ENCODE peak calls at places on chromosome 20, in four cellular contexts. One of them, this sample, is unnamed.

GRCh38 chr20:63132131-63132714 is 83.7 kb downstream of the YTHDF1 start:
- DNase-seq in K562: no peak
- DNase-seq in endothelial cell of umbilical vein: no peak
- DNase-seq in esophagus squamous epithelium: no peak
- DNase-seq in this sample: no peak

GRCh38 chr20:24149881-24150307 is 161.3 kb upstream of the GGTLC1 start:
- DNase-seq in K562: peak
- DNase-seq in endothelial cell of umbilical vein: no peak
- DNase-seq in esophagus squamous epithelium: no peak
- DNase-seq in this sample: peak

GRCh38 chr20:64058536-64058935 is 4.5 kb upstream of the TCEA2 start:
- DNase-seq in K562: no peak
- DNase-seq in endothelial cell of umbilical vein: no peak
- DNase-seq in esophagus squamous epithelium: no peak
- DNase-seq in this sample: no peak

GRCh38 chr20:44437497-44437896 is 38.2 kb upstream of the TTPAL start:
- DNase-seq in K562: no peak
- DNase-seq in endothelial cell of umbilical vein: no peak
- DNase-seq in esophagus squamous epithelium: no peak
- DNase-seq in this sample: no peak

GRCh38 chr20:46364670-46365482 is 41.5 kb downstream of the ELMO2 start:
- DNase-seq in K562: no peak
- DNase-seq in endothelial cell of umbilical vein: no peak
- DNase-seq in esophagus squamous epithelium: no peak
- DNase-seq in this sample: peak

GRCh38 chr20:56831795-56832194 is 202.7 kb downstream of the TFAP2C start:
- DNase-seq in K562: no peak
- DNase-seq in endothelial cell of umbilical vein: no peak
- DNase-seq in esophagus squamous epithelium: no peak
- DNase-seq in this sample: no peak

GRCh38 chr20:36162272-36162966 is 7.9 kb downstream of the EPB41L1 start:
- DNase-seq in K562: peak
- DNase-seq in endothelial cell of umbilical vein: no peak
- DNase-seq in esophagus squamous epithelium: no peak
- DNase-seq in this sample: no peak

GRCh38 chr20:36132802-36133211 is 21.7 kb upstream of the EPB41L1 start:
- DNase-seq in K562: no peak
- DNase-seq in endothelial cell of umbilical vein: no peak
- DNase-seq in esophagus squamous epithelium: no peak
- DNase-seq in this sample: no peak

GRCh38 chr20:38550274-38550673 is 30.7 kb upstream of the ADIG start:
- DNase-seq in K562: peak
- DNase-seq in endothelial cell of umbilical vein: no peak
- DNase-seq in esophagus squamous epithelium: no peak
- DNase-seq in this sample: no peak

GRCh38 chr20:17635846-17636245 is 46.2 kb downstream of the RRBP1 start:
- DNase-seq in K562: no peak
- DNase-seq in endothelial cell of umbilical vein: no peak
- DNase-seq in esophagus squamous epithelium: no peak
- DNase-seq in this sample: no peak

GRCh38 chr20:61809006-61809770 is 256.5 kb downstream of the TAF4 start:
- DNase-seq in K562: no peak
- DNase-seq in endothelial cell of umbilical vein: no peak
- DNase-seq in esophagus squamous epithelium: no peak
- DNase-seq in this sample: no peak

GRCh38 chr20:21325296-21325695 is 22.2 kb downstream of the XRN2 start:
- DNase-seq in K562: peak
- DNase-seq in endothelial cell of umbilical vein: peak
- DNase-seq in esophagus squamous epithelium: no peak
- DNase-seq in this sample: no peak

GRCh38 chr20:60053125-60053812 is 95.0 kb downstream of the CDH26 start:
- DNase-seq in K562: no peak
- DNase-seq in endothelial cell of umbilical vein: no peak
- DNase-seq in esophagus squamous epithelium: no peak
- DNase-seq in this sample: no peak

GRCh38 chr20:1877604-1878195 is 17.5 kb upstream of the SIRPA start:
- DNase-seq in K562: no peak
- DNase-seq in endothelial cell of umbilical vein: no peak
- DNase-seq in esophagus squamous epithelium: no peak
- DNase-seq in this sample: no peak

GRCh38 chr20:1875169-1875554 is 20.0 kb upstream of the SIRPA start:
- DNase-seq in K562: no peak
- DNase-seq in endothelial cell of umbilical vein: no peak
- DNase-seq in esophagus squamous epithelium: no peak
- DNase-seq in this sample: no peak

GRCh38 chr20:1876975-1877603 is 18.1 kb upstream of the SIRPA start:
- DNase-seq in K562: peak
- DNase-seq in endothelial cell of umbilical vein: peak
- DNase-seq in esophagus squamous epithelium: no peak
- DNase-seq in this sample: no peak

GRCh38 chr20:1875762-1876161 is 19.4 kb upstream of the SIRPA start:
- DNase-seq in K562: no peak
- DNase-seq in endothelial cell of umbilical vein: no peak
- DNase-seq in esophagus squamous epithelium: no peak
- DNase-seq in this sample: no peak

DNA sequence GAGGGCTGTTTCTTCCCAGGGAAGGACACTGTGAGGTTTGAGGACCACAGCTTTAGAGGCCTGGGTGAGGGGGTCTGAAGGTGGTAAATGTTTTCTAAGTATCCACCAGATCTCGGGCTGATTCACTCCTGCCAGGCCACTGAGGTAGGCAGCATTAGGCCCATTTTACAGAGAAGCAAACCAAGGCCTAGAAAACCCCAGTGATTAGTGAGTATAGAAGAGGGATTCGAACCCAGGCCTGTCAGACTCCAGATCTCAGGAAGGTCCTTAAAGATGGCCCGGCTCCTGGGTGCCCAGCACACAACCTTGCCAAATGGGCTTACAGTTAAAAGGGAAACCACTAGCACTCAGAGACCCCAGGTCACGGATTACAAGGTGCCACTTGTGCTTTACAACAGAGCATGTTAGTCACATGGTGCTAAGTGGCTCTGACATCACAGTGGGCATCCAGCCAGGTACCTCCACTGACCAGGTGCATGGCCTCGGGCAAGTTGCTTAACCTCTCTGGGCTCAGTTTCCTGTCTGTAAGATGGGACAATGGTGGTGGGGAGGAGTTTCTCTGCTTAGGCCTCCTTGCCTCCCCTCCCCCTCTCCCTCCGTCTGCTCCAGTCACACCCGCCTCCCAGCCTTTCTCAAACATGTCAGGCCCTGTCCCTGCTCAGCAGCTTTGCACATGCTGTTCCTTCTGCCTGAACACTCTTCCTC is 18.8 kb upstream of the SIRPA start:
- DNase-seq in K562: no peak
- DNase-seq in endothelial cell of umbilical vein: no peak
- DNase-seq in esophagus squamous epithelium: no peak
- DNase-seq in this sample: no peak
- TF ChIP-seq POLR2A in K562: no peak
- TF ChIP-seq POLR2A in endothelial cell of umbilical vein: no peak
- TF ChIP-seq POLR2A in esophagus squamous epithelium: no peak
- TF ChIP-seq POLR2A in this sample: no peak

DNA sequence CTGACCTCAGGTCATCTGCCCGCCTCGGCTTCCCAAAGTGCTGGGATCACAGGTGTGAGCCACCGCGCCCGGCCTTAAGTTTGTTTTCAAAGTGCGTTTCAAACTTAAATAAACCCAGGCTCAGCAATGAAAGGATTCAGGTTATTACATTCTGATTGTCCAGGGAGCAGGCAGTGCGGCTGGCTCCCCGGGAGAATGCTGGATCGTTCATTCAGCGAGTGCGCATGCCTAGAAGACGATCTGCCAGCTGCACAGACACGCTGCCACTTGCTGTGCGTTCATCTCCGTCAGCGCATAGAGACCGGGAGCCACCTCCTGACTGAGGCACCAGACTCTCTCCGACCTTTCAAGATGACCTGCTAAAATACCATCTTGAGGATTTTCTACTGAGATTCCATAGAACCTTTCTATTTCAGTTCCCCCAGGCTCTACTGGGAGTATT is 163.9 kb upstream of the ZNF217 start:
- DNase-seq in K562: no peak
- DNase-seq in endothelial cell of umbilical vein: no peak
- DNase-seq in esophagus squamous epithelium: no peak
- DNase-seq in this sample: no peak
- TF ChIP-seq CTCF in K562: no peak
- TF ChIP-seq CTCF in endothelial cell of umbilical vein: no peak
- TF ChIP-seq CTCF in esophagus squamous epithelium: no peak
- TF ChIP-seq CTCF in this sample: no peak

GRCh38 chr20:10231290-10231689 is 12.7 kb downstream of the SNAP25 start:
- DNase-seq in K562: no peak
- DNase-seq in endothelial cell of umbilical vein: no peak
- DNase-seq in esophagus squamous epithelium: no peak
- DNase-seq in this sample: no peak
- H3K4me3 ChIP-seq in K562: no peak
- H3K4me3 ChIP-seq in endothelial cell of umbilical vein: no peak
- H3K4me3 ChIP-seq in esophagus squamous epithelium: no peak
- H3K4me3 ChIP-seq in this sample: no peak

DNA sequence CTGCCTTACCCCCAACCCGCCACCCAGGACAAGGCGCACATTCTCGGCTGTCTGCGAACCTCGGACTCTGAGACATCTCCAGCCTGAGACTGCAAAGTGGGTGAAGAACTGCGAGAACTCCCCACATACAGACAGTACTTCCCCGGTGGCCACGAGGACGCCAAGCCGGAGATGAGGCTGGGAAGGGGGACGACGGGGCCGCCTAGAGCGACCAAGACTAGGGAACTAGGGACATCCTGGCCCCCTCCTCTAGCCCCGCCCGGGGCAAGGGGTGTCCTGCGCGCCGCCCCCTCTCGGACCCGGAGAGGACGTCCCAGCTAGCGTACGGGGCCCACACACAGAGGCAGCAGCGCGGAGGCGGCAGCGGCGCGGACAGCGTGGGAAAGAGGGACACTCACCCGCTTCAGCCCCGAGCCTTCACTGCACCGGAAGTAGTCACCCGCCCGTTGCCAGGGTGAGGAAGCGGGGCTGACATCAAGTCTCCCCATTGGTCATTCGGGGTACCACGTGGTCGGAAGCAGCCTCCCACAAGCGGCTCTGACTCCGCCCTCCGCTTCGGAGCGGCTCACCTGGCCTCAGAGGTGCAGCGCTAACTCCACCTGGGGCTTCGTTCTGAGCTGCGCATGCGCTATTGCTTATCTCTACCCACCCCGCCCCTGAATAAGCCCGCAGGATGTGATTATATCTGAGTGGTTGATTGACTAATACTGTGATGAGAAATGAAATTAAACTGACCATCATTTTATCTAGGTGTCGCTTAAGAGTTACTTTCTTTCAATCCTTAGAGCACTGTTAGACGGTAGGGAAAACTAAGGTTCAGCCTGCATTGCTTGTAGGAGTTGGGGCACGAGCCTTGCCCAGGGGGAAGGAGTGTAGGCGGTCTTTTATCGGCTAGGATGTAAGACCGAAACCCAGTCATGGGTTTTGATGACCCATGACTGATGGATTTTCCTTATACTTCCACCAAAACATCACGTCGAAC is at the start of gene TASP1:
- DNase-seq in K562: peak
- DNase-seq in endothelial cell of umbilical vein: peak
- DNase-seq in esophagus squamous epithelium: peak
- DNase-seq in this sample: peak
- TF ChIP-seq POLR2A in K562: peak
- TF ChIP-seq POLR2A in endothelial cell of umbilical vein: peak
- TF ChIP-seq POLR2A in esophagus squamous epithelium: no peak
- TF ChIP-seq POLR2A in this sample: no peak

DNA sequence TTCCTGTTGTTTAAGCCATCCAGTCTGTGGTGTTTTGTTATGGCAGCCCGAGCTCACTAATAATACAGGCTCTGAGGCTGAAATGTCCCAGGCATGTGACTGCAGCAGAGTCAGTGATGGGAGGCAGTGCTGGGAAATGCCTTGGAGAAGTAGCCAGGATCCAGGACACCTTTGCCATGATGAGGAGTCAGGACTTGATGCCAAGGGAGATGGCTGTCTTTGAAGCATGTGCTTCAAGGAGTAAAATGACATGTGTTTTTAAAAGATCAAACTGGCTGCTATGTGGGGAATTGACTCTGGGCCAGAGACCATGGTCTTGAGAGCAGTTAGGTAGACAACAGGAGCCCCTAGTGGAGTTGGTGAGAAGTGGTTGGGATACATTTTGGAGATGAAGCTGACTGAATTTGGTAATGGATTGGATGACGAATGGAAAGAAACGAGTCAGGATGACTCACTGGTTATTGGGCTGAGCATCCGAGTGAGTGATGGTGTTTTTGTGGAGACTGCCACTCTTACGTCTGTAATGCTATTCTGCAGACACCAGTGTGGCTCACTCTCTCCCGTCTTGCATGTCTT is 322.2 kb downstream of the PLCB1 start:
- DNase-seq in K562: no peak
- DNase-seq in endothelial cell of umbilical vein: peak
- DNase-seq in esophagus squamous epithelium: no peak
- DNase-seq in this sample: no peak
- TF ChIP-seq CTCF in K562: no peak
- TF ChIP-seq CTCF in endothelial cell of umbilical vein: peak
- TF ChIP-seq CTCF in esophagus squamous epithelium: no peak
- TF ChIP-seq CTCF in this sample: no peak

GRCh38 chr20:49183444-49183843 is 4.7 kb downstream of the STAU1 start:
- DNase-seq in K562: peak
- DNase-seq in endothelial cell of umbilical vein: no peak
- DNase-seq in esophagus squamous epithelium: no peak
- DNase-seq in this sample: no peak

GRCh38 chr20:49184691-49185070 is 3.5 kb downstream of the STAU1 start:
- DNase-seq in K562: no peak
- DNase-seq in endothelial cell of umbilical vein: no peak
- DNase-seq in esophagus squamous epithelium: no peak
- DNase-seq in this sample: no peak

GRCh38 chr20:49187330-49188100 is 619 bp downstream of the STAU1 start:
- DNase-seq in K562: peak
- DNase-seq in endothelial cell of umbilical vein: peak
- DNase-seq in esophagus squamous epithelium: no peak
- DNase-seq in this sample: peak

GRCh38 chr20:49186535-49187329 is 1.4 kb downstream of the STAU1 start:
- DNase-seq in K562: peak
- DNase-seq in endothelial cell of umbilical vein: peak
- DNase-seq in esophagus squamous epithelium: no peak
- DNase-seq in this sample: peak

DNA sequence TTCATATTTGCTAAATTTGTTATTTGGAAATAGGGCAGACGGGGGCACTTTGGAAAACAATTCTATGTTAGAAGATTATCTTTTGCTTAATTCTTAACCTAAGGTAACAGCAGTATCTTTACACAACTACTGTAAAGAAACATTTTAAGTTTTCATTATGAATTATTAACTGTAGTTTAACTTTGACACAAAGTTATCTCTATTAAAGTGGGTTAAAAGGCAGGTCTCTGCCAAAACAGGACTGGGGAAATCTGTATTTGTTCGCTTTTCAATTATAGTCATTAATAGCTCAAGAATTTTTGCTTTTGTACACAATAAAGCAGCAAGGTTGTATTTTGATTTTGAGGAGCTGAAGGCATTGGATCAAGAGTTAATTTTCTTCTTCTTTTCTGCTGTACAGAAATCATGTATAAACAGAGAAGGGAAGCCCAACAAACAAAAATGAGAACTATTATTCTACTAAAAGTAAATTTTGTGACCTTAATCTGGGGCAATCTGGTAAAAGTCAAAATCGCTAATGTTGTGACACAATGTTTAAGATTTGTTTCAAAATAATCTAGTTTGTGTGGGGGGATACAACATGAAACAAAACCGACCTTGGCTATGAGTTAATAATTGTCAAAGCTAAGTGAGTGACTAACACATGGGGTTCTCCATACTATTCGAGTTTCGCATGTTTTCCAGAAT is 2.9 kb downstream of the STAU1 start:
- DNase-seq in K562: no peak
- DNase-seq in endothelial cell of umbilical vein: no peak
- DNase-seq in esophagus squamous epithelium: no peak
- DNase-seq in this sample: no peak
- H3K4me3 ChIP-seq in K562: peak
- H3K4me3 ChIP-seq in endothelial cell of umbilical vein: no peak
- H3K4me3 ChIP-seq in esophagus squamous epithelium: no peak
- H3K4me3 ChIP-seq in this sample: no peak

GRCh38 chr20:41023549-41023948 is 5.1 kb upstream of the TOP1 start:
- DNase-seq in K562: no peak
- DNase-seq in endothelial cell of umbilical vein: no peak
- DNase-seq in esophagus squamous epithelium: no peak
- DNase-seq in this sample: no peak
- TF ChIP-seq POLR2A in K562: no peak
- TF ChIP-seq POLR2A in endothelial cell of umbilical vein: no peak
- TF ChIP-seq POLR2A in esophagus squamous epithelium: no peak
- TF ChIP-seq POLR2A in this sample: no peak

This sample was measured in lower leg skin.